ENCODE peak calls at places on chromosomes 13 and 19, in four cellular contexts. C is foreskin fibroblast, U is cardiac muscle cell, Z is IMR-90. J is an unnamed sample.

GRCh38 chr19:15180451-15181390 is 20.1 kb downstream of the NOTCH3 start:
- DNase-seq in U (no peak), C (no peak), Z (no peak), J (no peak)

GRCh38 chr13:21453352-21454089 is 5.6 kb downstream of the ZDHHC20 start:
- DNase-seq in C (no peak), U (no peak), Z (no peak), J (no peak)

GRCh38 chr19:51600940-51601575 is 29.1 kb downstream of the SIGLEC5 start:
- DNase-seq in C (no peak), Z (no peak), U (peak; percentile 2), J (no peak)

GRCh38 chr19:50694815-50695145 is 24.8 kb downstream of the SHANK1 start:
- DNase-seq in Z (no peak), C (no peak), U (no peak), J (no peak)

GRCh38 chr13:19791953-19792537 is 9.3 kb upstream of the PSPC1 start:
- DNase-seq in U (no peak), Z (no peak), C (no peak), J (no peak)

GRCh38 chr19:43681826-43682225 is 11.9 kb upstream of the PLAUR start:
- DNase-seq in U (no peak), C (no peak), Z (no peak), J (no peak)

GRCh38 chr19:44905437-44906160 is at the start of gene APOE:
- DNase-seq in Z (no peak), U (peak; percentile 91), C (no peak), J (no peak)

GRCh38 chr19:31139871-31140505 is 209.2 kb downstream of the TSHZ3 start:
- DNase-seq in U (peak; percentile 61), C (peak; percentile 69), Z (peak; percentile 90), J (no peak)

GRCh38 chr19:33390120-33390907 is 16.8 kb downstream of the CEBPG start:
- DNase-seq in C (no peak), U (peak; percentile 71), Z (no peak), J (peak; percentile 56)

GRCh38 chr13:24693862-24694471 is 13.8 kb downstream of the ATP12A start:
- DNase-seq in Z (peak; percentile 55), U (peak; percentile 64), C (peak; percentile 28), J (no peak)
- TF ChIP-seq CTCF in Z (peak; percentile 49), U (peak; percentile 70), C (peak; percentile 58), J (peak; percentile 44)

DNA sequence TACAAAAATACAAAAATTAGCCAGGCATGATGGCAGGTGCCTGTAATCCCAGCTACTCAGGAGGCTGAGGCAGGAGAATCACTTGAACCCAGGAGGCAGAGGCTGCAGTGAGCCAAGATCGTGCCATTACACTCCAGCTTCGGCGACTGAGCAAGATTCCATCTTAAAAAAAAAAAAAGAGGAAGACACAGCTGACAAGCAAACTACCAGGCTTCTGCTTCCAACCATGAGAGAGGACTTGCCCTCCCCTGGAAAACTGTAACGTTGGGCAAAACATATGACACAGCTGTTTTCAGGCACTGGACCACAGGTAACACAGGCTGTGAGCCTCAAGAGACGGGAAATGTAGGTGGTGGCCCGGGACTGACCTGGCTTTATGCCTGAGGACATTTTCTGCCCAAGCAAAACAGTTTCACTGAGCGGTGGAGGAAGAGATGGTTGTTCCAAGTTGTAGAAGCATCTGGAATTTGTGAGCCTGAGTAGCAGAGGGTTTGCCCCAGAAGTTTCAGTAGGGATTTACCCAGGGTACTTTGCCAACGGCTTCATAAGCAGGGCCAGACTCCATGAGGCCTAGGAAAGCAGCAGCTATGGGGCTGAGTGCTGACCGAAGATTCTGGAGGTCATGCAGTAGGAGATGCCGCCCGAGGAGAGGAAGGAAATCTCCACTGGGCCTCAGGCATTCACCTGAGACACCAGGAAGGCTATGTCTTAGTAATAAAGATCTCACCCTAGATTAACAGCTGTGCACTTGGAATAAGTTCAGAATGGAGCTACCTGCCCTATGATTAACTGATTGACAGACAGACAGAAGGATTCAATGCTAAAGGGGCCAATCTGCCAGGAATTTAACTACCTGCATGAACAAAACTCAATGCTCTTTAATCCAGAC is 88.0 kb downstream of the ABCC4 start:
- DNase-seq in Z (no peak), C (no peak), U (no peak), J (no peak)
- H3K4me3 ChIP-seq in Z (no peak overlapping the region), C (no peak overlapping the region), U (no peak overlapping the region), J (no peak overlapping the region)

DNA sequence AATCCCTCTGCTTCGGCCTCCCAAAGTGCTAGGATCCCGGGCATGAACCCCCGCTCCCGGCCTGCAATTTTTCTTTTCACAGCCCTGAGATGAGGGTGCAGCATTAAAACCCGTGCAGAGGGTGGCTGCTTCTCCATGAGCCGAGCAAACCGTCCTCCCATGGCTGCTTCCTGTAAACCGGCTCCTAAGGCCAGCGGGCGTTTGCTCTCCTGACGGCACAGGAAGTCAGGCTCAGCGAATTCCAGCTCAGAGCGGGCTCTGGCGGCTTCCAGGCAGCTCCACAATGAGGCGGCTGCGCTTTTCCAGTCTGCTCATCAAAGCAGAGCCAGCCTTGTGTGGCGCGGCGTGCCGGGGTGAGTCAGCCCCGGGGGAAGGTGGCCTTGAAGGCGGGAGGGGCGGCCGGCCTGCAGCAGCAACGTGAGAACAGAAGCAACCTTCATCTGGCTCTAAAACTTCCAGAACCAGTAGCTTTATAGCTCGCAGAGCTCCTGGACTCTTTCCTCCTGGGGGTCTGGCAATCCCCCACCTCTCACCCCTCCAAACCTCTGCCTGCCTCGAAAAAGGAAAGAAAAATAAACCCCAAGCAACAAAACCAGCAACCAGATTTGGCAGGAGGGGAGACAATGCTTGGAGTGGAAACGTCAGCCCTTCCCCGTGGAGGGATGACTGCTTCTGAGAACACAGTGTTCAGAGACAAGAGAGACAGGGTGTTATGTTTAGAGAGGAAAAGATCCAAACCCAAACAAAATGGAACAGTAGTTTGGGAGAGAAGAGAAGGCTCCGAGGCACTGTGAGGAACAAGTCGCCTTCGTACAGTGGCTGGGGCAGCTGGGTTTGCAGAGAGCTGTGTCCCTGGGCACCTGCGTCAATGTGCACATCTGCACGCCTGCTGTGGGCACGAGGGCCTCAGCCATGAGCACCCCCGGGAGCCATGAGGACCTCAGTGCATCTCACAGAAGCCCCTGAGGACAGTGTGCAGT is 67.8 kb downstream of the GADD45B start:
- DNase-seq in C (peak; percentile 98), Z (peak; percentile 98), U (peak; percentile 99), J (peak; percentile 96)
- TF ChIP-seq CTCF in C (peak; percentile 32), Z (peak; percentile 56), U (peak; percentile 46), J (peak; percentile 30)

GRCh38 chr19:57103573-57104277 is 16.1 kb upstream of the USP29 start:
- DNase-seq in Z (peak; percentile 47), U (peak; percentile 82), C (peak; percentile 42), J (peak; percentile 0)
- H3K4me3 ChIP-seq in Z (peak overlapping the region; percentile 35), U (no peak overlapping the region), C (peak overlapping the region; percentile 33), J (no peak overlapping the region)

DNA sequence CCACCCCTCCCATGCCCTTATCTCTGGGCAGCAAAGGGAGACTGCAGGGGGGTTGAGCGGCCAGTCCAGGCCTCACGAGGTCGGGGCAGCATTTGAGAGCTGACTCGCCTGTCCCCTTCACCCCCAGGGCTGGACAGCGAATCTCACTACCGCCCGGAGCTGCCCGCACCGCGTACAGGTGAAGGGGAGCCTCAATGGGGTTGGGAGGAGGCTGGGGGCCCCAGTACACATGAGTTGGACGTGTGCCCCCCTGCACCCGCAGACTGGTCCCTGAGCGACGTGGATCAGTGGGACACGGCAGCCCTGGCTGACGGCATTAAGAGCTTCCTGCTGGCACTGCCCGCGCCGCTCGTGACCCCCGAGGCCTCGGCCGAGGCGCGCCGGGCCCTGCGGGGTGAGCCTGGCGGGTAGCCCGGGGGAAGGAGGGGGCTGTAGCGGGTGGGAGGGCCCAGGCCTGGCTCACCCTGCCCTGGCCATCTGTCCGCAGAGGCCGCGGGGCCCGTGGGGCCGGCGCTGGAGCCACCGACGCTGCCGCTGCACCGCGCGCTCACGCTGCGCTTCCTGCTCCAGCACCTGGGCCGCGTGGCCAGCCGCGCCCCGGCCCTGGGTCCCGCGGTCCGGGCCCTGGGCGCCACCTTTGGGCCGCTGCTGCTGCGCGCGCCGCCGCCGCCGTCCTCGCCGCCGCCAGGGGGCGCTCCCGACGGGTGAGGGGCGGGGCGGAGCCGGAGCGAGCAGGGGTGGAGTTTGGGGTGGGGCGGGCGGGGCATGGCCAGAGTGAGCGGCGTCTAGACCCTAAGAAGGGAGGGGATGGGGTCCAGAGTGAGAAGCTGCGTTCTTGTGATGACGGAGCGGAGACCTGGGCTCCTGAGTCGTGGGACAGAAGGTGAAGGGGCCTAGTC is 8.1 kb downstream of the PIK3R2 start:
- DNase-seq in U (peak; percentile 71), Z (peak; percentile 28), C (peak; percentile 44), J (no peak)
- TF ChIP-seq CTCF in U (peak; percentile 33), Z (peak; percentile 76), C (no peak), J (peak; percentile 21)

GRCh38 chr19:8575467-8575997 is 1.7 kb downstream of the MYO1F start:
- DNase-seq in Z (peak; percentile 35), C (no peak), U (peak; percentile 53), J (no peak)

GRCh38 chr19:8578642-8579265 is 1.5 kb upstream of the MYO1F start:
- DNase-seq in C (no peak), U (peak; percentile 74), Z (peak; percentile 53), J (peak; percentile 40)

GRCh38 chr19:8577247-8577646 is at the start of gene MYO1F:
- DNase-seq in C (no peak), Z (no peak), U (no peak), J (no peak)

GRCh38 chr19:8576273-8576993 is 809 bp downstream of the MYO1F start:
- DNase-seq in Z (no peak), U (no peak), C (no peak), J (no peak)

GRCh38 chr19:8577741-8578140 is 499 bp upstream of the MYO1F start:
- DNase-seq in C (no peak), Z (no peak), U (no peak), J (no peak)
- H3K4me3 ChIP-seq in C (no peak overlapping the region), Z (no peak overlapping the region), U (no peak overlapping the region), J (no peak overlapping the region)

GRCh38 chr19:6769006-6769637 is 1.9 kb upstream of the SH2D3A start:
- DNase-seq in C (no peak), U (peak; percentile 44), Z (peak; percentile 19), J (no peak)
- TF ChIP-seq CTCF in C (no peak), U (peak; percentile 37), Z (peak; percentile 49), J (no peak)

J was measured in astrocyte of the cerebellum.